ENCODE peak calls at places on chromosome 13, in nine cellular contexts. U is GM20000; S is heart right ventricle; K is astrocyte; N is neural crest cell; G is HFF-Myc; B is mucosa of descending colon; X is CD8-positive, alpha-beta T cell; H is GM06990. Q is an unnamed sample.

GRCh38 chr13:77480071-77480470 is 55.4 kb upstream of the SCEL start:
- DNase-seq in B (no peak), H (no peak), X (no peak), N (no peak), G (no peak), U (no peak), S (no peak), K (no peak), Q (no peak)

GRCh38 chr13:39930060-39930459 is 274.6 kb downstream of the COG6 start:
- DNase-seq in S (no peak), G (no peak), U (no peak), K (no peak), H (no peak), X (no peak), N (no peak), B (no peak), Q (no peak)

GRCh38 chr13:79776538-79776937 is 295.6 kb downstream of the NDFIP2 start:
- DNase-seq in X (no peak), U (no peak), S (no peak), N (no peak), B (no peak), H (no peak), G (no peak), K (peak), Q (no peak)

GRCh38 chr13:27960362-27961226 is 8.5 kb downstream of the CDX2 start:
- DNase-seq in U (peak), N (peak), K (no peak), B (peak), G (no peak), X (no peak), H (peak), S (peak), Q (no peak)

GRCh38 chr13:106089251-106089940 is 446.1 kb downstream of the EFNB2 start:
- DNase-seq in U (no peak), G (no peak), K (no peak), S (no peak), N (no peak), H (no peak), B (no peak), X (no peak), Q (peak)

GRCh38 chr13:59865398-59865797 is 298.3 kb downstream of the DIAPH3 start:
- DNase-seq in G (no peak), S (no peak), X (no peak), K (peak), U (no peak), N (no peak), B (no peak), H (no peak), Q (no peak)

GRCh38 chr13:107202371-107203023 is 634.6 kb upstream of the ARGLU1 start:
- DNase-seq in S (peak), H (no peak), N (no peak), G (no peak), B (no peak), K (peak), U (no peak), X (no peak), Q (no peak)

GRCh38 chr13:30766957-30767603 is 31.7 kb downstream of the ALOX5AP start:
- DNase-seq in K (peak), G (no peak), N (no peak), U (peak), S (no peak), X (no peak), H (peak), B (no peak), Q (no peak)

GRCh38 chr13:33204130-33204927 is 81.2 kb downstream of the STARD13 start:
- DNase-seq in X (no peak), U (no peak), S (peak), B (no peak), H (peak), K (peak), N (no peak), G (peak), Q (no peak)

GRCh38 chr13:30006246-30006645 is 155.8 kb upstream of the UBL3 start:
- DNase-seq in U (no peak), K (no peak), N (no peak), X (no peak), G (no peak), H (no peak), B (no peak), S (no peak), Q (no peak)

GRCh38 chr13:46654956-46655726 is 102.2 kb downstream of the LRCH1 start:
- DNase-seq in N (no peak), U (no peak), S (no peak), K (no peak), B (no peak), X (no peak), G (no peak), H (no peak), Q (no peak)

GRCh38 chr13:87999791-88000190 is 328.6 kb downstream of the SLITRK5 start:
- DNase-seq in X (no peak), G (no peak), H (no peak), N (no peak), S (no peak), U (no peak), B (no peak), K (no peak), Q (no peak)
- TF ChIP-seq CTCF in X (no peak), G (no peak), H (no peak), N (no peak), S (no peak), U (no peak), B (no peak), K (no peak), Q (no peak)

DNA sequence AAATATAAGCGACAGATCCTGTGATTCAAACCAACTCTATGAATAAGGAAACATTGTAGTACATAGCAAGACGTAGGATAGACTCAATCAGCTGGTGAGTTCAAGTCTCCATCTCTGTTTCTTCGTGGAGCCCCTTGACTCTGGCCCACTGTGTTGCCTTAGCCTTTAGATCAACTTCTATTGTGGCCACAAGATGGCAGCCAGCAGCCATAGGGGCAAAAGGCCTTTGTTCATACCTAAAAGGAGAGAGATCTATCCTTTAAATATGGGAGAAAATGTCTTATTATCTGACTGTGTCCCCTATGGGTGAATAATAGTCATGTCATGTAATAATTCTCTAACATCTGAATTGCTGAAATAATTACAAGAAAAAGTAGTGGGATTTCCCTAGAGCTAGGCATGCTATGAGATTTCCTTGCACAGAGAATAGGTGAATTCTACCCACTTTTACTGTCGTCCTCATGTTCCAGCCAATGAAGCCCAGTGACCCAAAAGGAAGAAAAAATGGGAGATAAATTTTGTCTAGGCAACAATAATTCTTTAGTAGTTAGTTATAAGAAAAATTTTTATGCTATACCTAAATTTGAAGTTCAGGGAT is 129.4 kb downstream of the PCDH20 start:
- DNase-seq in N (no peak), S (no peak), X (no peak), B (no peak), H (no peak), G (no peak), K (no peak), U (no peak), Q (no peak)
- TF ChIP-seq CTCF in N (peak), S (no peak), X (no peak), B (no peak), H (peak), G (no peak), K (no peak), U (no peak), Q (no peak)

GRCh38 chr13:70841240-70842061 is 733.2 kb upstream of the KLHL1 start:
- DNase-seq in B (peak), N (no peak), U (no peak), X (no peak), G (no peak), K (no peak), S (no peak), H (no peak), Q (no peak)

GRCh38 chr13:70844391-70845108 is 736.3 kb upstream of the KLHL1 start:
- DNase-seq in S (no peak), B (peak), U (no peak), G (no peak), H (no peak), N (no peak), X (no peak), K (no peak), Q (no peak)

DNA sequence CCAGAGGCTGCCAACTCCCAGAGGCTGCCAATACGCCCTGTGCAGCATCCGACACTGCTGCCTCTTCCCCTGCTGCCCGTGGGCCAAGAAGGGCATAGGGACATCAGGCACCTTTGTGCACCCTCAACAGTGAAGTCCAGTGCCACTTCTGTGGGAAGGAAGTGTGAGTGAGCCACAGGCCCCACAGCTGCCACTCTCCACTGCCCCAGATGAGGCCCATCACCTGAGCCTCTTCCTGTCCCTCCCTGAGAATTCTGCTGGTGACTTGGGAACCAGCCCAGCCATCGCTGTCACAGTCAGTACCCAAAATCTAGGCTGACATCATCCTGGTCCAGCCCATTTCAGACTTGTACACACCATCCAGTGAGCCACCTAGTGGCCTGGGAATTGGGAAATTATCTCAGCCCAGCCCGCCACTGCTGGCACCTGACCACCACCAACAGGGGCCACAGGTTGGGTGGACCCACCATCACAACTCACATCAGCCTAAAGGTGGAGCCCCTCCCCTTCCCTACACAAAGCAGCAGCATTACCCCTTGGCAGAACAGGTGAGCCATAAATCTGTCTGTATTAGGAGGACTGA is 733.9 kb upstream of the KLHL1 start:
- DNase-seq in X (no peak), U (no peak), S (no peak), K (no peak), N (no peak), B (peak), G (no peak), H (no peak), Q (no peak)
- TF ChIP-seq CTCF in X (no peak), U (no peak), S (no peak), K (no peak), N (no peak), B (no peak), G (no peak), H (no peak), Q (no peak)

GRCh38 chr13:108342369-108343289 is 73.1 kb downstream of the TNFSF13B start:
- DNase-seq in U (peak), G (no peak), S (no peak), K (peak), H (no peak), X (no peak), B (no peak), N (no peak), Q (no peak)
- TF ChIP-seq CTCF in U (no peak), G (peak), S (peak), K (peak), H (peak), X (peak), B (no peak), N (peak), Q (peak)

Q was measured in dorsolateral prefrontal cortex.